ENCODE peak calls at places on chromosomes 6 and 20, in nine cellular contexts. A is psoas muscle, V is A549, U is sigmoid colon, W is cardiac muscle cell, G is ovary, L is spleen, B is breast epithelium, N is esophagus squamous epithelium. Z is an unnamed sample.

GRCh38 chr6:107103082-107103481 is 12.2 kb downstream of the BEND3 start:
- DNase-seq in A (no peak), V (no peak), U (no peak), W (no peak), G (no peak), L (no peak), B (no peak), N (no peak), Z (no peak)

GRCh38 chr6:83231146-83231545 is 38.0 kb downstream of the RWDD2A start:
- DNase-seq in A (no peak), V (no peak), U (no peak), W (peak; percentile 30), G (no peak), L (no peak), B (no peak), N (no peak), Z (no peak)

GRCh38 chr6:106688177-106688951 is 59.0 kb downstream of the QRSL1 start:
- DNase-seq in A (no peak), V (no peak), U (no peak), W (no peak), G (no peak), L (no peak), B (no peak), N (no peak), Z (no peak)

GRCh38 chr6:74277749-74278148 is 581.7 kb downstream of the CD109 start:
- DNase-seq in A (no peak), V (no peak), U (no peak), W (peak; percentile 42), G (no peak), L (no peak), B (no peak), N (no peak), Z (no peak)

GRCh38 chr6:27556406-27556805 is 83.5 kb upstream of the ZNF184 start:
- DNase-seq in A (no peak), V (no peak), U (no peak), W (no peak), G (no peak), L (no peak), B (no peak), N (no peak), Z (no peak)

GRCh38 chr6:117317261-117317660 is 51.9 kb downstream of the VGLL2 start:
- DNase-seq in A (no peak), V (peak; percentile 2), U (no peak), W (peak; percentile 11), G (no peak), L (no peak), B (no peak), N (no peak), Z (no peak)

GRCh38 chr6:37126554-37126906 is 43.4 kb upstream of the PIM1 start:
- DNase-seq in A (no peak), V (no peak), U (no peak), W (no peak), G (no peak), L (no peak), B (no peak), N (no peak), Z (no peak)

GRCh38 chr6:2760882-2761842 is 4.0 kb upstream of the WRNIP1 start:
- DNase-seq in A (no peak), V (no peak), U (no peak), W (no peak), G (no peak), L (no peak), B (no peak), N (no peak), Z (no peak)

GRCh38 chr6:16320533-16321340 is 82.3 kb downstream of the GMPR start:
- DNase-seq in A (no peak), V (no peak), U (no peak), W (peak; percentile 58), G (no peak), L (no peak), B (no peak), N (no peak), Z (no peak)

GRCh38 chr6:75752365-75752764 is 3.3 kb downstream of the MYO6 start:
- DNase-seq in A (no peak), V (no peak), U (no peak), W (no peak), G (no peak), L (no peak), B (no peak), N (no peak), Z (no peak)

GRCh38 chr6:31358302-31358701 is 1.3 kb upstream of the HLA-B start:
- DNase-seq in A (no peak), V (no peak), U (no peak), W (no peak), G (no peak), L (no peak), B (no peak), N (no peak), Z (no peak)

DNA sequence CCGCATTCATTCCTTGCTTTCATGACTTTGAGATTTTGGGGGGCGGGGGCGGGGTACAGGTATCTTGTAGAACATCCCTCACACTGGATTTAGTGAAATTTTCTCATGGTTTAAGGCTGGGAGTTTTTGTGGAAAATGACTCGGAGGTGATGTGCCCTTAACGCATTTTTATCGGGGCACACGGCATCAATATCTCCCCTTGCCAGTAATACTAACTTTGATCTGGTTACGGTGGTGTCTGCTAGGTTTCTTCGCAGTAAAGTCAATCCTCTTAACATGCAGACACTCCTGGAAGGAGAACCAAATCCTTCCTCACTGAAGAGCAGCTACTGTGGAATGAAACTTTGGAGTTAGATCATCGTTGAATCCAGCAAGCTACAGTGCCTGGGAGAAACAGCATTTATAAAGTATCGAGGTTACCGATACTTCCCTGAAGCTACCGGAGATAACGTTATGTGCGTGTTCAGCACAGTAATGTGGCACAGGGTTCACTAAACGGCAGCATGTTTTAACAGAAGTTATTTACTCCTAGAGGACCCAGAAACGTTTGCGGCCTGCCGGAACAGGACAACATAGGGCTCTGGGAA is 1.2 kb upstream of the DYNLRB1 start:
- DNase-seq in A (no peak), V (no peak), U (no peak), W (no peak), G (no peak), L (no peak), B (no peak), N (no peak), Z (no peak)
- H3K27ac ChIP-seq in A (peak overlapping the region; percentile 96), V (peak overlapping the region; percentile 6), U (peak overlapping the region; percentile 89), W (peak overlapping the region; percentile 97), G (peak overlapping the region; percentile 97), L (peak overlapping the region; percentile 96), B (peak overlapping the region; percentile 97), N (peak overlapping the region; percentile 97), Z (peak overlapping the region; percentile 96)

GRCh38 chr6:35260642-35261570 is 1.4 kb downstream of the ZNF76 start:
- DNase-seq in A (no peak), V (no peak), U (peak; percentile 57), W (peak; percentile 8), G (no peak), L (no peak), B (no peak), N (no peak), Z (no peak)
- H3K4me3 ChIP-seq in A (peak overlapping the region; percentile 95), V (peak overlapping the region; percentile 62), U (peak overlapping the region; percentile 96), W (peak overlapping the region; percentile 55), G (no peak overlapping the region), L (no peak overlapping the region), B (peak overlapping the region; percentile 95), N (peak overlapping the region; percentile 93), Z (peak overlapping the region; percentile 92)

GRCh38 chr6:156562019-156562418 is 215.2 kb upstream of the ARID1B start:
- DNase-seq in A (no peak), V (no peak), U (no peak), W (no peak), G (no peak), L (peak; percentile 62), B (no peak), N (no peak), Z (no peak)

GRCh38 chr6:156557269-156557885 is 219.8 kb upstream of the ARID1B start:
- DNase-seq in A (no peak), V (no peak), U (no peak), W (peak; percentile 23), G (no peak), L (peak; percentile 63), B (no peak), N (no peak), Z (no peak)

GRCh38 chr6:156562636-156563035 is 214.5 kb upstream of the ARID1B start:
- DNase-seq in A (no peak), V (no peak), U (no peak), W (no peak), G (no peak), L (peak; percentile 66), B (no peak), N (no peak), Z (no peak)

GRCh38 chr6:156559151-156559690 is 218.0 kb upstream of the ARID1B start:
- DNase-seq in A (no peak), V (no peak), U (no peak), W (no peak), G (no peak), L (peak; percentile 64), B (no peak), N (no peak), Z (no peak)

GRCh38 chr6:156560476-156560875 is 216.7 kb upstream of the ARID1B start:
- DNase-seq in A (no peak), V (no peak), U (no peak), W (no peak), G (no peak), L (no peak), B (no peak), N (no peak), Z (no peak)
- H3K27ac ChIP-seq in A (no peak overlapping the region), V (no peak overlapping the region), U (no peak overlapping the region), W (no peak overlapping the region), G (no peak overlapping the region), L (no peak overlapping the region), B (no peak overlapping the region), N (no peak overlapping the region), Z (no peak overlapping the region)

GRCh38 chr20:24235224-24235735 is 234.1 kb upstream of the SYNDIG1 start:
- DNase-seq in A (no peak), V (no peak), U (no peak), W (no peak), G (no peak), L (no peak), B (no peak), N (no peak), Z (no peak)

GRCh38 chr20:24241466-24241865 is 228.0 kb upstream of the SYNDIG1 start:
- DNase-seq in A (no peak), V (no peak), U (no peak), W (no peak), G (no peak), L (no peak), B (no peak), N (no peak), Z (no peak)

GRCh38 chr20:24236204-24236603 is 233.2 kb upstream of the SYNDIG1 start:
- DNase-seq in A (no peak), V (no peak), U (no peak), W (no peak), G (no peak), L (no peak), B (no peak), N (no peak), Z (no peak)

GRCh38 chr20:24235740-24236139 is 233.7 kb upstream of the SYNDIG1 start:
- DNase-seq in A (no peak), V (no peak), U (no peak), W (no peak), G (no peak), L (no peak), B (no peak), N (no peak), Z (no peak)

DNA sequence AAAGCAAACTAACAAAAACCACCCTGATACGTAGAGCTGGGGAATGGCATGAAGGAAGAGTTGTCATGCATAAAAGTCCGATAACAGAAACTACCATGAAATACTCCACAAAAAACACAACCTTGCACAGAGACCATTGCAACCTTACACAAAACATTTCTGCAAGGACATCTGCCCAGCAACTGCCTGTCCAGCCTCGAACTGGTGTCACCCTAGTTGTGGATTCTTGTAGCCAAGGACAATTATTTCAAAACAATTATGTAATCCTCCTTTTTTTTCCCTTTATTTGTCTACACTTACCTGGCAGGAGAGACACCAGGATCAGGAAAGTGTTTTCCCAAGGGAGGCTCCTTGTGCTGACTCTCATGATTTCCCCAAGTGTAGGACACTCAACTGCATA is 232.5 kb upstream of the SYNDIG1 start:
- DNase-seq in A (no peak), V (no peak), U (no peak), W (no peak), G (no peak), L (no peak), B (no peak), N (no peak), Z (no peak)
- H3K4me3 ChIP-seq in A (no peak overlapping the region), V (no peak overlapping the region), U (no peak overlapping the region), W (no peak overlapping the region), G (no peak overlapping the region), L (no peak overlapping the region), B (no peak overlapping the region), N (no peak overlapping the region), Z (no peak overlapping the region)

Z was measured in thoracic aorta.